ENCODE peak calls at places on chromosome 14, in nine cellular contexts. One of them, this sample, is unnamed.

GRCh38 chr14:88363624-88364023 is 21.8 kb upstream of the SPATA7 start:
- DNase-seq in tibial nerve: no peak
- DNase-seq in A549: no peak
- DNase-seq in fibroblast of mammary gland: no peak
- DNase-seq in cardiac muscle cell: no peak
- DNase-seq in HCT116: no peak
- DNase-seq in choroid plexus epithelial cell: no peak
- DNase-seq in AG10803: no peak
- DNase-seq in pancreas: no peak
- DNase-seq in this sample: no peak

GRCh38 chr14:99230271-99231141 is 41.5 kb downstream of the BCL11B start:
- DNase-seq in tibial nerve: no peak
- DNase-seq in A549: no peak
- DNase-seq in fibroblast of mammary gland: no peak
- DNase-seq in cardiac muscle cell: no peak
- DNase-seq in HCT116: no peak
- DNase-seq in choroid plexus epithelial cell: no peak
- DNase-seq in AG10803: peak; percentile 35
- DNase-seq in pancreas: no peak
- DNase-seq in this sample: no peak

GRCh38 chr14:61470954-61471279 is 149.5 kb downstream of the PRKCH start:
- DNase-seq in tibial nerve: no peak
- DNase-seq in A549: no peak
- DNase-seq in fibroblast of mammary gland: no peak
- DNase-seq in cardiac muscle cell: no peak
- DNase-seq in HCT116: no peak
- DNase-seq in choroid plexus epithelial cell: no peak
- DNase-seq in AG10803: no peak
- DNase-seq in pancreas: no peak
- DNase-seq in this sample: no peak

GRCh38 chr14:53963491-53964227 is 7.0 kb upstream of the BMP4 start:
- DNase-seq in tibial nerve: no peak
- DNase-seq in A549: peak; percentile 48
- DNase-seq in fibroblast of mammary gland: no peak
- DNase-seq in cardiac muscle cell: peak; percentile 50
- DNase-seq in HCT116: no peak
- DNase-seq in choroid plexus epithelial cell: no peak
- DNase-seq in AG10803: no peak
- DNase-seq in pancreas: peak; percentile 69
- DNase-seq in this sample: no peak

GRCh38 chr14:94129758-94130414 is 482 bp upstream of the IFI27L2 start:
- DNase-seq in tibial nerve: peak; percentile 48
- DNase-seq in A549: peak; percentile 52
- DNase-seq in fibroblast of mammary gland: peak; percentile 75
- DNase-seq in cardiac muscle cell: peak; percentile 62
- DNase-seq in HCT116: peak; percentile 56
- DNase-seq in choroid plexus epithelial cell: peak; percentile 61
- DNase-seq in AG10803: peak; percentile 41
- DNase-seq in pancreas: no peak
- DNase-seq in this sample: no peak

GRCh38 chr14:80926706-80927384 is 14.7 kb downstream of the CEP128 start:
- DNase-seq in tibial nerve: no peak
- DNase-seq in A549: no peak
- DNase-seq in fibroblast of mammary gland: peak; percentile 66
- DNase-seq in cardiac muscle cell: peak; percentile 27
- DNase-seq in HCT116: no peak
- DNase-seq in choroid plexus epithelial cell: peak; percentile 52
- DNase-seq in AG10803: peak; percentile 78
- DNase-seq in pancreas: no peak
- DNase-seq in this sample: peak; percentile 46

GRCh38 chr14:87250992-87251391 is 742.0 kb downstream of the GALC start:
- DNase-seq in tibial nerve: no peak
- DNase-seq in A549: no peak
- DNase-seq in fibroblast of mammary gland: no peak
- DNase-seq in cardiac muscle cell: no peak
- DNase-seq in HCT116: no peak
- DNase-seq in choroid plexus epithelial cell: no peak
- DNase-seq in AG10803: no peak
- DNase-seq in pancreas: no peak
- DNase-seq in this sample: no peak

GRCh38 chr14:100294213-100294962 is 11.9 kb downstream of the SLC25A29 start:
- DNase-seq in tibial nerve: no peak
- DNase-seq in A549: no peak
- DNase-seq in fibroblast of mammary gland: peak; percentile 36
- DNase-seq in cardiac muscle cell: peak; percentile 45
- DNase-seq in HCT116: no peak
- DNase-seq in choroid plexus epithelial cell: no peak
- DNase-seq in AG10803: no peak
- DNase-seq in pancreas: peak; percentile 25
- DNase-seq in this sample: no peak

GRCh38 chr14:23121401-23121800 is 2.3 kb upstream of the CEBPE start:
- DNase-seq in tibial nerve: no peak
- DNase-seq in A549: no peak
- DNase-seq in fibroblast of mammary gland: peak; percentile 62
- DNase-seq in cardiac muscle cell: peak; percentile 93
- DNase-seq in HCT116: no peak
- DNase-seq in choroid plexus epithelial cell: peak; percentile 70
- DNase-seq in AG10803: peak; percentile 71
- DNase-seq in pancreas: no peak
- DNase-seq in this sample: peak; percentile 31

GRCh38 chr14:54606631-54607133 is 39.8 kb downstream of the SAMD4A start:
- DNase-seq in tibial nerve: no peak
- DNase-seq in A549: no peak
- DNase-seq in fibroblast of mammary gland: peak; percentile 88
- DNase-seq in cardiac muscle cell: peak; percentile 67
- DNase-seq in HCT116: no peak
- DNase-seq in choroid plexus epithelial cell: peak; percentile 50
- DNase-seq in AG10803: peak; percentile 99
- DNase-seq in pancreas: no peak
- DNase-seq in this sample: peak; percentile 92

GRCh38 chr14:99853206-99853605 is 60.0 kb downstream of the EML1 start:
- DNase-seq in tibial nerve: no peak
- DNase-seq in A549: no peak
- DNase-seq in fibroblast of mammary gland: no peak
- DNase-seq in cardiac muscle cell: no peak
- DNase-seq in HCT116: no peak
- DNase-seq in choroid plexus epithelial cell: no peak
- DNase-seq in AG10803: no peak
- DNase-seq in pancreas: no peak
- DNase-seq in this sample: no peak

GRCh38 chr14:105496831-105497591 is 6.0 kb downstream of the TEDC1 start:
- DNase-seq in tibial nerve: no peak
- DNase-seq in A549: no peak
- DNase-seq in fibroblast of mammary gland: no peak
- DNase-seq in cardiac muscle cell: no peak
- DNase-seq in HCT116: no peak
- DNase-seq in choroid plexus epithelial cell: no peak
- DNase-seq in AG10803: no peak
- DNase-seq in pancreas: no peak
- DNase-seq in this sample: no peak

GRCh38 chr14:65414961-65415589 is 2.5 kb downstream of the FUT8 start:
- DNase-seq in tibial nerve: no peak
- DNase-seq in A549: peak; percentile 29
- DNase-seq in fibroblast of mammary gland: peak; percentile 65
- DNase-seq in cardiac muscle cell: peak; percentile 63
- DNase-seq in HCT116: no peak
- DNase-seq in choroid plexus epithelial cell: peak; percentile 68
- DNase-seq in AG10803: peak; percentile 53
- DNase-seq in pancreas: no peak
- DNase-seq in this sample: no peak

GRCh38 chr14:23068792-23069412 is 11.6 kb upstream of the CDH24 start:
- DNase-seq in tibial nerve: peak; percentile 53
- DNase-seq in A549: peak; percentile 94
- DNase-seq in fibroblast of mammary gland: peak; percentile 95
- DNase-seq in cardiac muscle cell: peak; percentile 95
- DNase-seq in HCT116: peak; percentile 88
- DNase-seq in choroid plexus epithelial cell: peak; percentile 96
- DNase-seq in AG10803: peak; percentile 89
- DNase-seq in pancreas: no peak
- DNase-seq in this sample: peak; percentile 81

GRCh38 chr14:91078095-91078737 is 17.8 kb upstream of the RPS6KA5 start:
- DNase-seq in tibial nerve: no peak
- DNase-seq in A549: no peak
- DNase-seq in fibroblast of mammary gland: no peak
- DNase-seq in cardiac muscle cell: no peak
- DNase-seq in HCT116: no peak
- DNase-seq in choroid plexus epithelial cell: no peak
- DNase-seq in AG10803: no peak
- DNase-seq in pancreas: no peak
- DNase-seq in this sample: no peak

GRCh38 chr14:65961004-65961403 is 525.2 kb upstream of the CCDC196 start:
- DNase-seq in tibial nerve: no peak
- DNase-seq in A549: peak; percentile 54
- DNase-seq in fibroblast of mammary gland: peak; percentile 62
- DNase-seq in cardiac muscle cell: peak; percentile 79
- DNase-seq in HCT116: peak; percentile 24
- DNase-seq in choroid plexus epithelial cell: peak; percentile 60
- DNase-seq in AG10803: peak; percentile 35
- DNase-seq in pancreas: peak; percentile 81
- DNase-seq in this sample: no peak

GRCh38 chr14:99479903-99480855 is 480 bp downstream of the SETD3 start:
- DNase-seq in tibial nerve: no peak
- DNase-seq in A549: peak; percentile 39
- DNase-seq in fibroblast of mammary gland: peak; percentile 67
- DNase-seq in cardiac muscle cell: peak; percentile 67
- DNase-seq in HCT116: peak; percentile 13
- DNase-seq in choroid plexus epithelial cell: peak; percentile 65
- DNase-seq in AG10803: peak; percentile 73
- DNase-seq in pancreas: peak; percentile 73
- DNase-seq in this sample: peak; percentile 24

GRCh38 chr14:58427289-58428010 is at the start of the genes KIAA0586 and TIMM9:
- DNase-seq in tibial nerve: peak; percentile 91
- DNase-seq in A549: peak; percentile 99
- DNase-seq in fibroblast of mammary gland: peak; percentile 99
- DNase-seq in cardiac muscle cell: peak; percentile 99
- DNase-seq in HCT116: peak; percentile 98
- DNase-seq in choroid plexus epithelial cell: peak; percentile 99
- DNase-seq in AG10803: peak; percentile 99
- DNase-seq in pancreas: peak; percentile 94
- DNase-seq in this sample: peak; percentile 97

GRCh38 chr14:94536836-94537235 is 24.4 kb upstream of the SERPINA4 start:
- DNase-seq in tibial nerve: no peak
- DNase-seq in A549: peak; percentile 65
- DNase-seq in fibroblast of mammary gland: peak; percentile 20
- DNase-seq in cardiac muscle cell: peak; percentile 20
- DNase-seq in HCT116: peak; percentile 74
- DNase-seq in choroid plexus epithelial cell: peak; percentile 57
- DNase-seq in AG10803: no peak
- DNase-seq in pancreas: no peak
- DNase-seq in this sample: no peak

GRCh38 chr14:85250369-85250768 is 279.6 kb upstream of the FLRT2 start:
- DNase-seq in tibial nerve: no peak
- DNase-seq in A549: no peak
- DNase-seq in fibroblast of mammary gland: no peak
- DNase-seq in cardiac muscle cell: peak; percentile 15
- DNase-seq in HCT116: no peak
- DNase-seq in choroid plexus epithelial cell: peak; percentile 44
- DNase-seq in AG10803: no peak
- DNase-seq in pancreas: no peak
- DNase-seq in this sample: no peak

GRCh38 chr14:103188691-103189480 is 65.6 kb downstream of the TNFAIP2 start:
- DNase-seq in tibial nerve: no peak
- DNase-seq in A549: peak; percentile 44
- DNase-seq in fibroblast of mammary gland: no peak
- DNase-seq in cardiac muscle cell: peak; percentile 34
- DNase-seq in HCT116: no peak
- DNase-seq in choroid plexus epithelial cell: no peak
- DNase-seq in AG10803: peak; percentile 29
- DNase-seq in pancreas: peak; percentile 70
- DNase-seq in this sample: no peak
- H3K4me3 ChIP-seq in tibial nerve: peak overlapping the region; percentile 28
- H3K4me3 ChIP-seq in A549: peak overlapping the region; percentile 41
- H3K4me3 ChIP-seq in fibroblast of mammary gland: no peak overlapping the region
- H3K4me3 ChIP-seq in cardiac muscle cell: peak overlapping the region; percentile 39
- H3K4me3 ChIP-seq in HCT116: no peak overlapping the region
- H3K4me3 ChIP-seq in choroid plexus epithelial cell: no peak overlapping the region
- H3K4me3 ChIP-seq in AG10803: peak overlapping the region; percentile 50
- H3K4me3 ChIP-seq in pancreas: peak overlapping the region; percentile 5
- H3K4me3 ChIP-seq in this sample: peak overlapping the region; percentile 7

GRCh38 chr14:30874120-30874998 is at the start of gene COCH:
- DNase-seq in tibial nerve: no peak
- DNase-seq in A549: peak; percentile 63
- DNase-seq in fibroblast of mammary gland: no peak
- DNase-seq in cardiac muscle cell: no peak
- DNase-seq in HCT116: peak; percentile 4
- DNase-seq in choroid plexus epithelial cell: no peak
- DNase-seq in AG10803: no peak
- DNase-seq in pancreas: peak; percentile 77
- DNase-seq in this sample: no peak
- TF ChIP-seq CTCF in tibial nerve: peak; percentile 31
- TF ChIP-seq CTCF in A549: peak; percentile 43
- TF ChIP-seq CTCF in fibroblast of mammary gland: no peak
- TF ChIP-seq CTCF in cardiac muscle cell: peak; percentile 23
- TF ChIP-seq CTCF in HCT116: peak; percentile 16
- TF ChIP-seq CTCF in choroid plexus epithelial cell: no peak
- TF ChIP-seq CTCF in AG10803: no peak
- TF ChIP-seq CTCF in pancreas: peak; percentile 23
- TF ChIP-seq CTCF in this sample: no peak

DNA sequence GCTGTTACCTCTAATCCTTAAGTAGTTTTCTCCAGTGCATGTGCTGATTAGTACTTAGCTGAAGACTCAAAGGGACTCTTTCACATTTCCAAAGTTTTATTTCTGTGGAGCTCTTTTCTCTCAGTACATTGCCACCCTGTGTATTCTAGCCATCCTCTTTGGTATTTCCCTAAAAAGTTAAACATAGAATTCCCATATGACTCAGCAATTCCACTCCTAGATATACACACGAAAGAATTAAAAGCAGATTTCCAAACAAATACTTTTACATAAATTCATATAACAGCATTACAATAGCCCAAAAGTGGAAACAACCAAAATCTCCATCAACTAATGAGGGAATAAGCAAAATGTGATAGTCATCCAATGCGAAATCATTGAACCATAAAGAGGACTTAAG is 8.9 kb upstream of the NOVA1 start:
- DNase-seq in tibial nerve: no peak
- DNase-seq in A549: no peak
- DNase-seq in fibroblast of mammary gland: peak; percentile 55
- DNase-seq in cardiac muscle cell: peak; percentile 9
- DNase-seq in HCT116: no peak
- DNase-seq in choroid plexus epithelial cell: no peak
- DNase-seq in AG10803: peak; percentile 3
- DNase-seq in pancreas: no peak
- DNase-seq in this sample: no peak
- H3K4me3 ChIP-seq in tibial nerve: no peak overlapping the region
- H3K4me3 ChIP-seq in A549: no peak overlapping the region
- H3K4me3 ChIP-seq in fibroblast of mammary gland: no peak overlapping the region
- H3K4me3 ChIP-seq in cardiac muscle cell: no peak overlapping the region
- H3K4me3 ChIP-seq in HCT116: no peak overlapping the region
- H3K4me3 ChIP-seq in choroid plexus epithelial cell: no peak overlapping the region
- H3K4me3 ChIP-seq in AG10803: no peak overlapping the region
- H3K4me3 ChIP-seq in pancreas: no peak overlapping the region
- H3K4me3 ChIP-seq in this sample: no peak overlapping the region

DNA sequence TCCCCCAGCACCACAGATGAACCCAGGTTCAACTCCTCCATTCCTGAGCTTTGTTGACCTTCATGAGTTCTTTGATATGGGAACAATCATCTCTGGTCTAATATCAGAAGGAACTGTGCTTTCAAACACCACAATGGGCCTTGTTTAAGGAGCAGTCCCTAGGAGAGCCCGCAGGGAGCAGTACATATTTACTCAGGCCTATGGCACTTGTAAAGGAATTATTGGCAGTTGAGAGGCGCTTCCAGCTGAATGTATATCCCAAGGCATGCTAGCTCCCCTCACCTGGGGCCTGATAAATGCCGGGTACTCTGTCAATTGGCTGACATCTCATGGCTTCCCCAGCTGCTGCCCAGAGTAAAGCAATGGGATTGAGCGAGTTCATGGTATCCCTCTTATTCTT is 76.2 kb downstream of the ZFP36L1 start:
- DNase-seq in tibial nerve: no peak
- DNase-seq in A549: no peak
- DNase-seq in fibroblast of mammary gland: no peak
- DNase-seq in cardiac muscle cell: no peak
- DNase-seq in HCT116: no peak
- DNase-seq in choroid plexus epithelial cell: no peak
- DNase-seq in AG10803: no peak
- DNase-seq in pancreas: no peak
- DNase-seq in this sample: no peak
- TF ChIP-seq CTCF in tibial nerve: no peak
- TF ChIP-seq CTCF in A549: no peak
- TF ChIP-seq CTCF in fibroblast of mammary gland: no peak
- TF ChIP-seq CTCF in cardiac muscle cell: no peak
- TF ChIP-seq CTCF in HCT116: no peak
- TF ChIP-seq CTCF in choroid plexus epithelial cell: peak; percentile 10
- TF ChIP-seq CTCF in AG10803: no peak
- TF ChIP-seq CTCF in pancreas: peak; percentile 11
- TF ChIP-seq CTCF in this sample: no peak